ENCODE peak calls at places on chromosomes 4 and X, in six cellular contexts. Y is cardiac muscle cell; W is CD8-positive, alpha-beta T cell; C is suprapubic skin; X is brain microvascular endothelial cell; K is stomach. I is an unnamed sample.

GRCh38 chrX:110346681-110347080 is 12.0 kb upstream of the RTL9 start:
- DNase-seq in K (peak), C (peak), Y (peak), W (no peak), X (peak), I (no peak)

GRCh38 chr4:7806080-7806630 is 133.5 kb downstream of the AFAP1 start:
- DNase-seq in W (no peak), X (no peak), C (peak), K (peak), Y (peak), I (peak)

GRCh38 chrX:118551426-118551825 is 55.8 kb downstream of the DOCK11 start:
- DNase-seq in W (no peak), X (no peak), K (no peak), C (no peak), Y (no peak), I (no peak)

GRCh38 chr4:4855293-4856070 is 4.0 kb upstream of the MSX1 start:
- DNase-seq in Y (no peak), K (no peak), X (no peak), W (no peak), C (no peak), I (no peak)

GRCh38 chrX:152821145-152821765 is 9.3 kb downstream of the CETN2 start:
- DNase-seq in Y (peak), W (no peak), X (peak), C (no peak), K (peak), I (no peak)

GRCh38 chrX:12446342-12447075 is 308.2 kb downstream of the FRMPD4 start:
- DNase-seq in W (no peak), X (peak), C (no peak), K (no peak), Y (peak), I (no peak)

GRCh38 chr4:108834787-108835384 is 72.0 kb upstream of the ETNPPL start:
- DNase-seq in X (no peak), C (no peak), K (no peak), Y (peak), W (no peak), I (no peak)

GRCh38 chrX:153333821-153334653 is at the start of gene ZNF275:
- DNase-seq in W (peak), C (peak), K (peak), X (peak), Y (peak), I (peak)

GRCh38 chrX:128931071-128931470 is 592.2 kb downstream of the SMARCA1 start:
- DNase-seq in X (no peak), K (no peak), Y (no peak), W (no peak), C (no peak), I (no peak)

GRCh38 chr4:13527983-13528822 is 16.1 kb downstream of the NKX3-2 start:
- DNase-seq in Y (no peak), W (no peak), C (no peak), K (no peak), X (no peak), I (peak)

GRCh38 chr4:39319678-39320077 is 46.5 kb downstream of the RFC1 start:
- DNase-seq in Y (peak), X (peak), K (no peak), C (no peak), W (no peak), I (no peak)

GRCh38 chrX:139106111-139106510 is 394.6 kb upstream of the FGF13 start:
- DNase-seq in Y (no peak), C (no peak), X (no peak), W (no peak), K (no peak), I (no peak)

GRCh38 chr4:72909461-72909860 is 160.1 kb downstream of the COX18 start:
- DNase-seq in Y (peak), W (no peak), K (peak), X (no peak), C (no peak), I (no peak)

GRCh38 chrX:105331244-105331643 is 110.8 kb upstream of the TEX13A start:
- DNase-seq in Y (peak), C (no peak), X (peak), W (no peak), K (no peak), I (no peak)

GRCh38 chr4:26765515-26765914 is 95.1 kb upstream of the STIM2 start:
- DNase-seq in W (no peak), C (no peak), K (no peak), X (no peak), Y (no peak), I (no peak)

GRCh38 chr4:139131209-139131870 is 45.7 kb downstream of the ELF2 start:
- DNase-seq in W (no peak), C (no peak), K (no peak), Y (no peak), X (no peak), I (no peak)

GRCh38 chrX:154652311-154653047 is 900 bp downstream of the CTAG2 start:
- DNase-seq in X (no peak), C (no peak), W (no peak), K (no peak), Y (no peak), I (peak)

GRCh38 chrX:103275947-103276567 is 493 bp downstream of the TCEAL5 start:
- DNase-seq in K (no peak), C (no peak), Y (no peak), X (no peak), W (no peak), I (no peak)

GRCh38 chrX:10841579-10841978 is 221.2 kb upstream of the MID1 start:
- DNase-seq in W (no peak), X (no peak), K (no peak), C (no peak), Y (peak), I (no peak)

GRCh38 chr4:98720871-98721480 is 62.6 kb upstream of the TSPAN5 start:
- DNase-seq in K (no peak), W (no peak), Y (no peak), C (no peak), X (peak), I (no peak)

GRCh38 chrX:106698693-106699092 is 27.8 kb upstream of the RNF128 start:
- DNase-seq in K (no peak), C (no peak), W (no peak), Y (peak), X (peak), I (no peak)

GRCh38 chrX:63581390-63581789 is 203.6 kb downstream of the ARHGEF9 start:
- DNase-seq in Y (no peak), X (no peak), W (no peak), K (no peak), C (no peak), I (no peak)

GRCh38 chrX:130840345-130840744 is 62.7 kb downstream of the ENOX2 start:
- DNase-seq in K (no peak), W (no peak), X (no peak), C (no peak), Y (no peak), I (no peak)

GRCh38 chrX:36898301-36898700 is 109.9 kb upstream of the FAM47C start:
- DNase-seq in Y (no peak), X (no peak), W (no peak), C (no peak), K (no peak), I (no peak)

GRCh38 chr4:41256131-41256739 is 493 bp upstream of the UCHL1 start:
- DNase-seq in K (no peak), X (peak), W (no peak), C (no peak), Y (peak), I (no peak)

GRCh38 chr4:21962691-21963090 is 14.1 kb upstream of the KCNIP4 start:
- DNase-seq in C (no peak), K (no peak), W (no peak), X (no peak), Y (no peak), I (no peak)

GRCh38 chrX:151505796-151506195 is 57.7 kb upstream of the PASD1 start:
- DNase-seq in X (no peak), K (no peak), W (no peak), C (no peak), Y (peak), I (no peak)

GRCh38 chr4:150518559-150518958 is 63.4 kb upstream of the MAB21L2 start:
- DNase-seq in Y (peak), C (no peak), K (no peak), X (peak), W (no peak), I (no peak)

GRCh38 chr4:74886490-74886889 is 46.4 kb upstream of the PARM1 start:
- DNase-seq in W (no peak), Y (peak), C (no peak), X (no peak), K (no peak), I (no peak)

GRCh38 chr4:159770969-159771368 is 668.1 kb downstream of the RAPGEF2 start:
- DNase-seq in K (no peak), C (no peak), Y (no peak), W (no peak), X (no peak), I (no peak)

GRCh38 chrX:68084765-68085164 is 348.5 kb downstream of the OPHN1 start:
- DNase-seq in Y (peak), C (no peak), K (no peak), W (no peak), X (no peak), I (no peak)

GRCh38 chr4:67122029-67122428 is 423.3 kb downstream of the CENPC start:
- DNase-seq in C (no peak), K (no peak), X (no peak), Y (peak), W (no peak), I (no peak)

GRCh38 chr4:41982716-41983115 is 1.2 kb downstream of the DCAF4L1 start:
- DNase-seq in K (no peak), Y (no peak), C (no peak), W (no peak), X (no peak), I (no peak)

GRCh38 chr4:1318046-1318375 is 28.3 kb downstream of the MAEA start:
- DNase-seq in W (no peak), Y (no peak), X (no peak), C (no peak), K (no peak), I (no peak)

GRCh38 chr4:76028242-76028859 is 5.1 kb upstream of the CXCL10 start:
- DNase-seq in X (no peak), K (no peak), W (no peak), C (no peak), Y (peak), I (no peak)

GRCh38 chr4:77699731-77700210 is 94.2 kb downstream of the CXCL13 start:
- DNase-seq in W (no peak), Y (peak), C (no peak), K (no peak), X (peak), I (no peak)

GRCh38 chrX:2894885-2895292 is 34.2 kb downstream of the ARSD start:
- DNase-seq in W (no peak), Y (peak), C (no peak), K (peak), X (no peak), I (no peak)

DNA sequence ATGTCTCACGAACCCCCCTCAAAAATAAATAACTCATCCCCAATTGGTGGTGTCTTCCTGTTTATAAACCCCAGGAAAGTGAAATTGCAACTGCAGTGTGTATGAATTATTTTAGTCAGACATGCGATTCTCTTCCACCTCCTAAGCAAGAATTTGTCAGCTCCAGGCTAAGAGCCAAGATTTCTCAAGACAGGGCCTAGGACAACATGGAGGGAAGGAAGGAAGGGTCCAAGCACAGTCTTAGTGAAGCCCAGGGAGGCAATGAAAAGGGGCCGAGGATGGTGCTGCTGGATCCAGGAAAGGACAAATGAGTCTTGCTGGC is 20.0 kb downstream of the SH3KBP1 start:
- DNase-seq in Y (peak), K (no peak), X (no peak), C (no peak), W (no peak), I (no peak)
- H3K4me3 ChIP-seq in Y (no peak), K (no peak), X (no peak), C (no peak), W (no peak), I (no peak)

GRCh38 chrX:150366951-150367545 is 3.9 kb downstream of the MAMLD1 start:
- DNase-seq in K (no peak), X (peak), W (no peak), Y (peak), C (no peak), I (peak)
- H3K27ac ChIP-seq in K (peak), X (peak), W (no peak), Y (no peak), C (peak), I (peak)

GRCh38 chrX:135707880-135708279 is 5.6 kb upstream of the CT45A1 start:
- DNase-seq in K (no peak), X (no peak), C (no peak), Y (peak), W (no peak), I (no peak)
- TF ChIP-seq CTCF in K (no peak), X (peak), C (no peak), Y (no peak), W (no peak), I (no peak)

DNA sequence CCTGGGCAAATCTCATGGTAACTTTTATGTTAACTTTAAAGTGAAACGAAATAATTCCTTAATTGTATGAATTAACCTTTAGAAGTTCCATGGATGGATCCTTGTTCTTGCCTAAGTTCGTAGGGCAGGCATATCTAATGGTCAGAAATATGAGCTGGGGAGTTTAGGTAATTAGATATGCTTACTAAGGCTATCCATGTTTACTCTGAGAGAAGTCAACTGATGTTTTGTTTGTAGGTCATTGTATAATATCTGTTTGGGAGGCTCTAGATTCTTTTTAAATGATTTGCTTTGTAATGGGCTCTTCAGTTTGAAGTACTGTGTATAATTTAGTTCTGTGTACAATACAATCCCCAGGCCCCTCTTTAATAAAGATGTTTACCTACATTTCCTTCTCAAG is 117.0 kb downstream of the DCK start:
- DNase-seq in X (no peak), K (no peak), W (no peak), C (no peak), Y (no peak), I (no peak)
- H3K4me3 ChIP-seq in X (no peak), K (no peak), W (no peak), C (no peak), Y (no peak), I (no peak)

GRCh38 chr4:143404555-143404954 is 67.9 kb downstream of the GAB1 start:
- DNase-seq in Y (no peak), C (no peak), K (no peak), W (no peak), X (no peak), I (no peak)
- H3K27ac ChIP-seq in Y (no peak), C (no peak), K (no peak), W (no peak), X (no peak), I (no peak)

GRCh38 chr4:143585548-143585947 is 72.0 kb downstream of the SMARCA5 start:
- DNase-seq in W (no peak), K (no peak), C (no peak), Y (no peak), X (no peak), I (no peak)

GRCh38 chr4:143586080-143586479 is 72.6 kb downstream of the SMARCA5 start:
- DNase-seq in Y (peak), X (peak), C (no peak), K (no peak), W (no peak), I (no peak)

GRCh38 chr4:143587703-143588102 is 74.2 kb downstream of the SMARCA5 start:
- DNase-seq in Y (peak), W (no peak), X (no peak), C (no peak), K (no peak), I (no peak)
- TF ChIP-seq CTCF in Y (no peak), W (no peak), X (peak), C (no peak), K (no peak), I (no peak)

GRCh38 chr4:81472249-81473085 is 760 bp upstream of the RASGEF1B start:
- DNase-seq in C (no peak), W (peak), Y (peak), K (peak), X (peak), I (peak)
- H3K4me3 ChIP-seq in C (peak), W (peak), Y (peak), K (peak), X (peak), I (peak)

GRCh38 chr4:80235451-80235850 is 31.0 kb upstream of the FGF5 start:
- DNase-seq in W (no peak), Y (no peak), X (no peak), K (no peak), C (no peak), I (no peak)

GRCh38 chr4:80232707-80233370 is 33.6 kb upstream of the FGF5 start:
- DNase-seq in K (no peak), X (no peak), W (no peak), Y (no peak), C (no peak), I (no peak)

GRCh38 chr4:80231180-80231579 is 33.9 kb downstream of the PRDM8 start:
- DNase-seq in W (no peak), X (no peak), Y (no peak), C (no peak), K (no peak), I (no peak)

GRCh38 chr4:80229590-80229989 is 32.3 kb downstream of the PRDM8 start:
- DNase-seq in X (no peak), W (no peak), Y (no peak), C (no peak), K (no peak), I (no peak)

DNA sequence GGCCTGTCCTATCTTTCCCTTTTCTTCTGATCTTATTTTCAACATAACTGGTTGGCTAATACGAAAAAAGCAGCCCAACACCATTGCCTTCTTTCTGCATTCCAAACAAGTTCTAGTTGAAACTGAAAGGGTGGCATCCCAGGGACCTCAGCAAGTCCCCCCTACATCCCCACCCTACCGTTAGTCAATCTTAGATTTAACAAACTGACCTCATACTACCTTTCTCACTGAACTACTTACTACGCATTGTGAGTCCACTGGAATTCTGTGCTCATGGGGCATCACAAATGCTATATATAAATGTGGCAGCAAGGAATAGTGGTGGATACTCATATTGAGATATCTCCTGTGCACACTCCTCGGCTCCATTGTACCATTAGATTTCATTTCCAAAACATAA is 33.1 kb upstream of the FGF5 start:
- DNase-seq in C (no peak), K (no peak), X (no peak), W (no peak), Y (no peak), I (no peak)
- H3K27ac ChIP-seq in C (no peak), K (no peak), X (no peak), W (no peak), Y (no peak), I (no peak)

GRCh38 chr4:144646523-144647094 is 653 bp downstream of the HHIP start:
- DNase-seq in X (no peak), K (no peak), Y (peak), W (no peak), C (no peak), I (no peak)
- TF ChIP-seq CTCF in X (peak), K (no peak), Y (peak), W (no peak), C (no peak), I (no peak)